ENCODE peak calls at places on chromosomes 6 and 20, in seven cellular contexts. One of them, this sample, is unnamed.

GRCh38 chr6:34225551-34225950 is 11.1 kb upstream of the HMGA1 start:
- DNase-seq in pancreas: no peak
- DNase-seq in HTR-8/SVneo: no peak
- DNase-seq in stimulated activated CD8-positive, alpha-beta memory T cell treated with anti-CD3 and anti-CD28 coated beads, Interleukin-2, amount 100 ng/mL, for 1 hour: no peak
- DNase-seq in heart right ventricle: no peak
- DNase-seq in WTC11: no peak
- DNase-seq in CD8-positive, alpha-beta memory T cell: no peak
- DNase-seq in this sample: no peak

GRCh38 chr6:125149256-125150144 is 4.1 kb upstream of the TPD52L1 start:
- DNase-seq in heart right ventricle: no peak
- DNase-seq in HTR-8/SVneo: no peak
- DNase-seq in CD8-positive, alpha-beta memory T cell: no peak
- DNase-seq in WTC11: no peak
- DNase-seq in stimulated activated CD8-positive, alpha-beta memory T cell treated with anti-CD3 and anti-CD28 coated beads, Interleukin-2, amount 100 ng/mL, for 1 hour: no peak
- DNase-seq in pancreas: no peak
- DNase-seq in this sample: no peak

GRCh38 chr20:59123011-59123676 is 40.5 kb upstream of the ZNF831 start:
- DNase-seq in pancreas: no peak
- DNase-seq in WTC11: no peak
- DNase-seq in heart right ventricle: no peak
- DNase-seq in CD8-positive, alpha-beta memory T cell: no peak
- DNase-seq in stimulated activated CD8-positive, alpha-beta memory T cell treated with anti-CD3 and anti-CD28 coated beads, Interleukin-2, amount 100 ng/mL, for 1 hour: no peak
- DNase-seq in HTR-8/SVneo: no peak
- DNase-seq in this sample: no peak

GRCh38 chr6:21277601-21278043 is 315.9 kb upstream of the SOX4 start:
- DNase-seq in HTR-8/SVneo: no peak
- DNase-seq in CD8-positive, alpha-beta memory T cell: no peak
- DNase-seq in pancreas: no peak
- DNase-seq in heart right ventricle: no peak
- DNase-seq in WTC11: no peak
- DNase-seq in stimulated activated CD8-positive, alpha-beta memory T cell treated with anti-CD3 and anti-CD28 coated beads, Interleukin-2, amount 100 ng/mL, for 1 hour: no peak
- DNase-seq in this sample: no peak

GRCh38 chr6:94323853-94324252 is 904.5 kb upstream of the EPHA7 start:
- DNase-seq in stimulated activated CD8-positive, alpha-beta memory T cell treated with anti-CD3 and anti-CD28 coated beads, Interleukin-2, amount 100 ng/mL, for 1 hour: no peak
- DNase-seq in pancreas: no peak
- DNase-seq in CD8-positive, alpha-beta memory T cell: no peak
- DNase-seq in WTC11: peak; percentile 21
- DNase-seq in HTR-8/SVneo: no peak
- DNase-seq in heart right ventricle: no peak
- DNase-seq in this sample: no peak

GRCh38 chr20:64177787-64178186 is 13.5 kb downstream of the MYT1 start:
- DNase-seq in pancreas: no peak
- DNase-seq in CD8-positive, alpha-beta memory T cell: no peak
- DNase-seq in stimulated activated CD8-positive, alpha-beta memory T cell treated with anti-CD3 and anti-CD28 coated beads, Interleukin-2, amount 100 ng/mL, for 1 hour: no peak
- DNase-seq in heart right ventricle: no peak
- DNase-seq in WTC11: no peak
- DNase-seq in HTR-8/SVneo: no peak
- DNase-seq in this sample: no peak

GRCh38 chr20:42742926-42743325 is 446.8 kb downstream of the PTPRT start:
- DNase-seq in WTC11: no peak
- DNase-seq in stimulated activated CD8-positive, alpha-beta memory T cell treated with anti-CD3 and anti-CD28 coated beads, Interleukin-2, amount 100 ng/mL, for 1 hour: no peak
- DNase-seq in pancreas: no peak
- DNase-seq in CD8-positive, alpha-beta memory T cell: no peak
- DNase-seq in heart right ventricle: no peak
- DNase-seq in HTR-8/SVneo: no peak
- DNase-seq in this sample: no peak

GRCh38 chr6:32818867-32819266 is 2.1 kb upstream of the HLA-DOB start:
- DNase-seq in pancreas: no peak
- DNase-seq in HTR-8/SVneo: no peak
- DNase-seq in stimulated activated CD8-positive, alpha-beta memory T cell treated with anti-CD3 and anti-CD28 coated beads, Interleukin-2, amount 100 ng/mL, for 1 hour: no peak
- DNase-seq in CD8-positive, alpha-beta memory T cell: no peak
- DNase-seq in WTC11: no peak
- DNase-seq in heart right ventricle: no peak
- DNase-seq in this sample: no peak

GRCh38 chr6:139545474-139546116 is 171.1 kb upstream of the CITED2 start:
- DNase-seq in HTR-8/SVneo: no peak
- DNase-seq in pancreas: no peak
- DNase-seq in WTC11: no peak
- DNase-seq in stimulated activated CD8-positive, alpha-beta memory T cell treated with anti-CD3 and anti-CD28 coated beads, Interleukin-2, amount 100 ng/mL, for 1 hour: no peak
- DNase-seq in heart right ventricle: no peak
- DNase-seq in CD8-positive, alpha-beta memory T cell: no peak
- DNase-seq in this sample: no peak

GRCh38 chr6:124040655-124041054 is 237.0 kb downstream of the NKAIN2 start:
- DNase-seq in WTC11: no peak
- DNase-seq in HTR-8/SVneo: no peak
- DNase-seq in CD8-positive, alpha-beta memory T cell: no peak
- DNase-seq in heart right ventricle: no peak
- DNase-seq in stimulated activated CD8-positive, alpha-beta memory T cell treated with anti-CD3 and anti-CD28 coated beads, Interleukin-2, amount 100 ng/mL, for 1 hour: no peak
- DNase-seq in pancreas: no peak
- DNase-seq in this sample: no peak

GRCh38 chr6:30411515-30412207 is 66.7 kb downstream of the RPP21 start:
- DNase-seq in pancreas: peak; percentile 56
- DNase-seq in heart right ventricle: peak; percentile 36
- DNase-seq in HTR-8/SVneo: peak; percentile 24
- DNase-seq in CD8-positive, alpha-beta memory T cell: peak; percentile 50
- DNase-seq in stimulated activated CD8-positive, alpha-beta memory T cell treated with anti-CD3 and anti-CD28 coated beads, Interleukin-2, amount 100 ng/mL, for 1 hour: peak; percentile 38
- DNase-seq in WTC11: peak; percentile 80
- DNase-seq in this sample: peak; percentile 81

GRCh38 chr20:49890651-49891361 is 24.5 kb downstream of the SPATA2 start:
- DNase-seq in heart right ventricle: no peak
- DNase-seq in stimulated activated CD8-positive, alpha-beta memory T cell treated with anti-CD3 and anti-CD28 coated beads, Interleukin-2, amount 100 ng/mL, for 1 hour: no peak
- DNase-seq in CD8-positive, alpha-beta memory T cell: no peak
- DNase-seq in WTC11: peak; percentile 38
- DNase-seq in pancreas: no peak
- DNase-seq in HTR-8/SVneo: no peak
- DNase-seq in this sample: no peak

GRCh38 chr20:46283426-46283825 is 24.9 kb downstream of the CDH22 start:
- DNase-seq in heart right ventricle: no peak
- DNase-seq in pancreas: no peak
- DNase-seq in CD8-positive, alpha-beta memory T cell: no peak
- DNase-seq in HTR-8/SVneo: no peak
- DNase-seq in stimulated activated CD8-positive, alpha-beta memory T cell treated with anti-CD3 and anti-CD28 coated beads, Interleukin-2, amount 100 ng/mL, for 1 hour: no peak
- DNase-seq in WTC11: no peak
- DNase-seq in this sample: no peak

GRCh38 chr6:36929152-36929551 is 25.4 kb upstream of the PI16 start:
- DNase-seq in HTR-8/SVneo: no peak
- DNase-seq in CD8-positive, alpha-beta memory T cell: no peak
- DNase-seq in heart right ventricle: no peak
- DNase-seq in WTC11: no peak
- DNase-seq in stimulated activated CD8-positive, alpha-beta memory T cell treated with anti-CD3 and anti-CD28 coated beads, Interleukin-2, amount 100 ng/mL, for 1 hour: no peak
- DNase-seq in pancreas: no peak
- DNase-seq in this sample: no peak

GRCh38 chr6:102944475-102944874 is 1551.0 kb downstream of the GRIK2 start:
- DNase-seq in HTR-8/SVneo: no peak
- DNase-seq in pancreas: no peak
- DNase-seq in WTC11: no peak
- DNase-seq in CD8-positive, alpha-beta memory T cell: no peak
- DNase-seq in heart right ventricle: no peak
- DNase-seq in stimulated activated CD8-positive, alpha-beta memory T cell treated with anti-CD3 and anti-CD28 coated beads, Interleukin-2, amount 100 ng/mL, for 1 hour: no peak
- DNase-seq in this sample: no peak

GRCh38 chr6:124076336-124077048 is 272.8 kb downstream of the NKAIN2 start:
- DNase-seq in heart right ventricle: no peak
- DNase-seq in stimulated activated CD8-positive, alpha-beta memory T cell treated with anti-CD3 and anti-CD28 coated beads, Interleukin-2, amount 100 ng/mL, for 1 hour: no peak
- DNase-seq in CD8-positive, alpha-beta memory T cell: no peak
- DNase-seq in HTR-8/SVneo: no peak
- DNase-seq in WTC11: no peak
- DNase-seq in pancreas: no peak
- DNase-seq in this sample: no peak

GRCh38 chr6:13261464-13261994 is 66.8 kb downstream of the TBC1D7 start:
- DNase-seq in stimulated activated CD8-positive, alpha-beta memory T cell treated with anti-CD3 and anti-CD28 coated beads, Interleukin-2, amount 100 ng/mL, for 1 hour: no peak
- DNase-seq in CD8-positive, alpha-beta memory T cell: no peak
- DNase-seq in HTR-8/SVneo: no peak
- DNase-seq in pancreas: no peak
- DNase-seq in WTC11: no peak
- DNase-seq in heart right ventricle: no peak
- DNase-seq in this sample: no peak

GRCh38 chr6:37889015-37889885 is 69.7 kb downstream of the ZFAND3 start:
- DNase-seq in heart right ventricle: no peak
- DNase-seq in pancreas: no peak
- DNase-seq in CD8-positive, alpha-beta memory T cell: no peak
- DNase-seq in stimulated activated CD8-positive, alpha-beta memory T cell treated with anti-CD3 and anti-CD28 coated beads, Interleukin-2, amount 100 ng/mL, for 1 hour: no peak
- DNase-seq in WTC11: no peak
- DNase-seq in HTR-8/SVneo: no peak
- DNase-seq in this sample: no peak

GRCh38 chr20:50188879-50189680 is 1.6 kb upstream of the CEBPB start:
- DNase-seq in pancreas: peak; percentile 55
- DNase-seq in WTC11: no peak
- DNase-seq in CD8-positive, alpha-beta memory T cell: no peak
- DNase-seq in HTR-8/SVneo: no peak
- DNase-seq in heart right ventricle: no peak
- DNase-seq in stimulated activated CD8-positive, alpha-beta memory T cell treated with anti-CD3 and anti-CD28 coated beads, Interleukin-2, amount 100 ng/mL, for 1 hour: no peak
- DNase-seq in this sample: no peak

GRCh38 chr6:167721291-167721690 is 105.4 kb upstream of the AFDN start:
- DNase-seq in HTR-8/SVneo: no peak
- DNase-seq in CD8-positive, alpha-beta memory T cell: no peak
- DNase-seq in WTC11: no peak
- DNase-seq in heart right ventricle: no peak
- DNase-seq in pancreas: no peak
- DNase-seq in stimulated activated CD8-positive, alpha-beta memory T cell treated with anti-CD3 and anti-CD28 coated beads, Interleukin-2, amount 100 ng/mL, for 1 hour: no peak
- DNase-seq in this sample: no peak

GRCh38 chr6:87817226-87817625 is 115.2 kb upstream of the AKIRIN2 start:
- DNase-seq in WTC11: no peak
- DNase-seq in heart right ventricle: no peak
- DNase-seq in pancreas: no peak
- DNase-seq in HTR-8/SVneo: no peak
- DNase-seq in CD8-positive, alpha-beta memory T cell: no peak
- DNase-seq in stimulated activated CD8-positive, alpha-beta memory T cell treated with anti-CD3 and anti-CD28 coated beads, Interleukin-2, amount 100 ng/mL, for 1 hour: no peak
- DNase-seq in this sample: no peak

GRCh38 chr6:154931741-154932424 is 63.2 kb upstream of the TIAM2 start:
- DNase-seq in heart right ventricle: no peak
- DNase-seq in pancreas: no peak
- DNase-seq in CD8-positive, alpha-beta memory T cell: no peak
- DNase-seq in HTR-8/SVneo: no peak
- DNase-seq in stimulated activated CD8-positive, alpha-beta memory T cell treated with anti-CD3 and anti-CD28 coated beads, Interleukin-2, amount 100 ng/mL, for 1 hour: no peak
- DNase-seq in WTC11: no peak
- DNase-seq in this sample: no peak

GRCh38 chr6:43669922-43670622 is 17.5 kb downstream of the MRPS18A start:
- DNase-seq in CD8-positive, alpha-beta memory T cell: no peak
- DNase-seq in HTR-8/SVneo: no peak
- DNase-seq in WTC11: no peak
- DNase-seq in stimulated activated CD8-positive, alpha-beta memory T cell treated with anti-CD3 and anti-CD28 coated beads, Interleukin-2, amount 100 ng/mL, for 1 hour: no peak
- DNase-seq in pancreas: no peak
- DNase-seq in heart right ventricle: no peak
- DNase-seq in this sample: no peak

GRCh38 chr6:110102411-110102810 is 77.1 kb downstream of the WASF1 start:
- DNase-seq in HTR-8/SVneo: no peak
- DNase-seq in pancreas: no peak
- DNase-seq in WTC11: no peak
- DNase-seq in stimulated activated CD8-positive, alpha-beta memory T cell treated with anti-CD3 and anti-CD28 coated beads, Interleukin-2, amount 100 ng/mL, for 1 hour: no peak
- DNase-seq in heart right ventricle: no peak
- DNase-seq in CD8-positive, alpha-beta memory T cell: no peak
- DNase-seq in this sample: no peak

GRCh38 chr6:2030682-2031244 is 214.6 kb downstream of the GMDS start:
- DNase-seq in HTR-8/SVneo: no peak
- DNase-seq in CD8-positive, alpha-beta memory T cell: no peak
- DNase-seq in pancreas: no peak
- DNase-seq in heart right ventricle: no peak
- DNase-seq in WTC11: no peak
- DNase-seq in stimulated activated CD8-positive, alpha-beta memory T cell treated with anti-CD3 and anti-CD28 coated beads, Interleukin-2, amount 100 ng/mL, for 1 hour: no peak
- DNase-seq in this sample: no peak

GRCh38 chr6:157143885-157144795 is 179.2 kb downstream of the TMEM242 start:
- DNase-seq in heart right ventricle: no peak
- DNase-seq in HTR-8/SVneo: no peak
- DNase-seq in WTC11: no peak
- DNase-seq in pancreas: no peak
- DNase-seq in CD8-positive, alpha-beta memory T cell: no peak
- DNase-seq in stimulated activated CD8-positive, alpha-beta memory T cell treated with anti-CD3 and anti-CD28 coated beads, Interleukin-2, amount 100 ng/mL, for 1 hour: no peak
- DNase-seq in this sample: no peak

GRCh38 chr20:23419995-23420901 is 1.0 kb downstream of the NAPB start:
- DNase-seq in stimulated activated CD8-positive, alpha-beta memory T cell treated with anti-CD3 and anti-CD28 coated beads, Interleukin-2, amount 100 ng/mL, for 1 hour: peak; percentile 8
- DNase-seq in heart right ventricle: peak; percentile 55
- DNase-seq in pancreas: peak; percentile 71
- DNase-seq in CD8-positive, alpha-beta memory T cell: peak; percentile 33
- DNase-seq in HTR-8/SVneo: no peak
- DNase-seq in WTC11: no peak
- DNase-seq in this sample: peak; percentile 78

GRCh38 chr6:159908535-159908934 is 17.7 kb downstream of the MAS1 start:
- DNase-seq in CD8-positive, alpha-beta memory T cell: no peak
- DNase-seq in WTC11: no peak
- DNase-seq in heart right ventricle: no peak
- DNase-seq in pancreas: no peak
- DNase-seq in stimulated activated CD8-positive, alpha-beta memory T cell treated with anti-CD3 and anti-CD28 coated beads, Interleukin-2, amount 100 ng/mL, for 1 hour: no peak
- DNase-seq in HTR-8/SVneo: no peak
- DNase-seq in this sample: no peak

GRCh38 chr6:27297857-27298730 is 14.0 kb downstream of the POM121L2 start:
- DNase-seq in pancreas: no peak
- DNase-seq in WTC11: peak; percentile 80
- DNase-seq in CD8-positive, alpha-beta memory T cell: no peak
- DNase-seq in HTR-8/SVneo: no peak
- DNase-seq in stimulated activated CD8-positive, alpha-beta memory T cell treated with anti-CD3 and anti-CD28 coated beads, Interleukin-2, amount 100 ng/mL, for 1 hour: no peak
- DNase-seq in heart right ventricle: no peak
- DNase-seq in this sample: no peak

GRCh38 chr20:33059136-33059535 is 5.4 kb downstream of the BPIFB3 start:
- DNase-seq in pancreas: no peak
- DNase-seq in CD8-positive, alpha-beta memory T cell: no peak
- DNase-seq in WTC11: no peak
- DNase-seq in HTR-8/SVneo: no peak
- DNase-seq in heart right ventricle: no peak
- DNase-seq in stimulated activated CD8-positive, alpha-beta memory T cell treated with anti-CD3 and anti-CD28 coated beads, Interleukin-2, amount 100 ng/mL, for 1 hour: no peak
- DNase-seq in this sample: no peak

GRCh38 chr20:33687370-33687915 is 1.3 kb upstream of the E2F1 start:
- DNase-seq in heart right ventricle: no peak
- DNase-seq in stimulated activated CD8-positive, alpha-beta memory T cell treated with anti-CD3 and anti-CD28 coated beads, Interleukin-2, amount 100 ng/mL, for 1 hour: no peak
- DNase-seq in WTC11: no peak
- DNase-seq in CD8-positive, alpha-beta memory T cell: no peak
- DNase-seq in HTR-8/SVneo: no peak
- DNase-seq in pancreas: no peak
- DNase-seq in this sample: peak; percentile 39

GRCh38 chr6:158907931-158908330 is 88.8 kb upstream of the EZR start:
- DNase-seq in heart right ventricle: no peak
- DNase-seq in CD8-positive, alpha-beta memory T cell: no peak
- DNase-seq in stimulated activated CD8-positive, alpha-beta memory T cell treated with anti-CD3 and anti-CD28 coated beads, Interleukin-2, amount 100 ng/mL, for 1 hour: no peak
- DNase-seq in WTC11: no peak
- DNase-seq in HTR-8/SVneo: no peak
- DNase-seq in pancreas: no peak
- DNase-seq in this sample: no peak